ENCODE peak calls at places on chromosomes 1 and 21, in five cellular contexts. L is ovary, U is Peyer's patch, X is adrenal gland, O is uterus. B is an unnamed sample.

GRCh38 chr1:214208525-214208924 is 72.4 kb upstream of the SMYD2 start:
- DNase-seq in L (no peak), O (no peak), X (no peak), U (no peak), B (no peak)

GRCh38 chr1:151313501-151313900 is 13.7 kb downstream of the PI4KB start:
- DNase-seq in X (peak), U (no peak), O (no peak), L (no peak), B (peak)

GRCh38 chr1:184764483-184764882 is 9.8 kb upstream of the EDEM3 start:
- DNase-seq in L (no peak), U (no peak), O (no peak), X (no peak), B (no peak)

GRCh38 chr1:100794719-100795645 is 75.4 kb downstream of the VCAM1 start:
- DNase-seq in X (no peak), U (no peak), L (no peak), O (no peak), B (no peak)

GRCh38 chr1:47399841-47400144 is 16.3 kb upstream of the FOXE3 start:
- DNase-seq in U (no peak), L (no peak), X (no peak), O (no peak), B (no peak)

GRCh38 chr21:33948096-33948950 is 32.7 kb upstream of the ATP5PO start:
- DNase-seq in X (peak), U (peak), L (peak), O (peak), B (peak)

GRCh38 chr21:40457741-40458140 is 389.2 kb downstream of the DSCAM start:
- DNase-seq in O (no peak), X (no peak), L (no peak), U (no peak), B (no peak)

GRCh38 chr1:247113094-247113497 is 8.9 kb upstream of the ZNF669 start:
- DNase-seq in L (no peak), O (peak), X (no peak), U (no peak), B (no peak)

GRCh38 chr1:225593414-225593813 is 59.5 kb downstream of the ENAH start:
- DNase-seq in O (no peak), U (no peak), L (no peak), X (no peak), B (no peak)

GRCh38 chr1:81023187-81023724 is 777.5 kb upstream of the ADGRL2 start:
- DNase-seq in O (no peak), X (no peak), U (no peak), L (no peak), B (no peak)

GRCh38 chr1:47755368-47755990 is 241.7 kb downstream of the TRABD2B start:
- DNase-seq in O (no peak), X (peak), U (peak), L (no peak), B (peak)

GRCh38 chr1:153404086-153404635 is 12.2 kb upstream of the S100A7A start:
- DNase-seq in X (no peak), O (no peak), U (no peak), L (no peak), B (no peak)

GRCh38 chr1:219660666-219661463 is 48.0 kb upstream of the ZC3H11B start:
- DNase-seq in U (peak), X (peak), L (peak), O (peak), B (peak)

GRCh38 chr1:22137006-22137720 is 5.7 kb downstream of the WNT4 start:
- DNase-seq in L (peak), O (peak), X (no peak), U (no peak), B (no peak)

GRCh38 chr1:161379071-161379470 is 11.4 kb upstream of the CFAP126 start:
- DNase-seq in O (no peak), X (no peak), L (no peak), U (no peak), B (no peak)

GRCh38 chr1:89910780-89911179 is 84.1 kb upstream of the ZNF326 start:
- DNase-seq in U (no peak), L (no peak), O (no peak), X (no peak), B (no peak)

GRCh38 chr1:42950146-42950480 is 8.6 kb downstream of the SLC2A1 start:
- DNase-seq in L (no peak), O (no peak), U (no peak), X (no peak), B (no peak)

GRCh38 chr21:15682182-15682895 is 47.4 kb upstream of the USP25 start:
- DNase-seq in U (no peak), O (no peak), X (peak), L (no peak), B (no peak)

GRCh38 chr1:245258271-245258920 is 103.6 kb downstream of the KIF26B start:
- DNase-seq in O (no peak), X (no peak), L (no peak), U (no peak), B (no peak)

GRCh38 chr1:207514890-207515289 is 18.9 kb downstream of the CR1 start:
- DNase-seq in L (no peak), O (no peak), X (no peak), U (no peak), B (no peak)

GRCh38 chr21:41349607-41350390 is 12.0 kb upstream of the MX2 start:
- DNase-seq in X (no peak), U (no peak), L (no peak), O (no peak), B (no peak)

GRCh38 chr1:20634065-20634593 is 871 bp downstream of the PINK1 start:
- DNase-seq in O (no peak), X (no peak), L (no peak), U (no peak), B (no peak)

GRCh38 chr21:36080386-36080785 is 10.6 kb downstream of the CBR1 start:
- DNase-seq in X (no peak), O (no peak), L (no peak), U (no peak), B (no peak)

GRCh38 chr1:5949761-5950100 is 42.5 kb downstream of the NPHP4 start:
- DNase-seq in U (no peak), L (no peak), O (no peak), X (no peak), B (no peak)

GRCh38 chr1:223215026-223215425 is 72.0 kb upstream of the TLR5 start:
- DNase-seq in L (no peak), U (no peak), O (no peak), X (no peak), B (no peak)

GRCh38 chr1:215543191-215543606 is 23.9 kb upstream of the KCTD3 start:
- DNase-seq in X (peak), U (peak), O (no peak), L (no peak), B (no peak)

GRCh38 chr1:156627313-156627880 is 8.2 kb downstream of the HAPLN2 start:
- DNase-seq in O (no peak), U (peak), X (peak), L (no peak), B (peak)

GRCh38 chr1:154351363-154352068 is 26.2 kb downstream of the ATP8B2 start:
- DNase-seq in L (no peak), O (no peak), X (no peak), U (no peak), B (no peak)

GRCh38 chr21:42731264-42732032 is 78.0 kb downstream of the PDE9A start:
- DNase-seq in L (no peak), O (no peak), U (peak), X (no peak), B (no peak)

GRCh38 chr1:157137051-157137772 is 983 bp downstream of the ETV3 start:
- DNase-seq in U (no peak), L (no peak), X (peak), O (no peak), B (peak)

DNA sequence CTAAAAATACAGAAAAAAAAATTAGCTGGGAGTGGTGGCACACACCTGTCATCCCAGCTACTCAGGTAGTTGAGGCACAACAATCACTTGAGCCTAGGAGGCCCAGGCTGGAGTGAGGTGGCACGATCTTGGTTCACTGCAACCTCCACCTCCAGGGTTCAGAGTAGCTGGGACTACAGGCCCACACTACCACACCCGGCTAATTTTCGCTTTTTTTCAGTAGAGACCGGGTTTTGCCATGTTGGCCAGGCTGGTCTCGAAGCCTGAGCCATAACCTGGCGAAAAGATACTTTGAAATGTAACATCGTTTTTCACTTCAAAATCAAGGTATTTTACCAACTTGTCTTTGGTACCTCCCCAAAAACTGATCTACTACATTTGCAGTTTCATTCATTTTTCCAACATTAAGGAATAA is 6.1 kb downstream of the GAS5 start:
- DNase-seq in L (no peak), O (no peak), X (no peak), U (no peak), B (peak)
- TF ChIP-seq POLR2A in L (no peak), O (no peak), X (no peak), U (no peak), B (no peak)

GRCh38 chr1:150225546-150225945 is 10.4 kb downstream of the ANP32E start:
- DNase-seq in O (no peak), X (no peak), L (no peak), U (no peak), B (no peak)

GRCh38 chr1:150226486-150226885 is 9.4 kb downstream of the ANP32E start:
- DNase-seq in O (no peak), L (no peak), X (no peak), U (no peak), B (no peak)

GRCh38 chr1:150221552-150221951 is 14.4 kb downstream of the ANP32E start:
- DNase-seq in O (no peak), U (no peak), L (no peak), X (no peak), B (peak)

DNA sequence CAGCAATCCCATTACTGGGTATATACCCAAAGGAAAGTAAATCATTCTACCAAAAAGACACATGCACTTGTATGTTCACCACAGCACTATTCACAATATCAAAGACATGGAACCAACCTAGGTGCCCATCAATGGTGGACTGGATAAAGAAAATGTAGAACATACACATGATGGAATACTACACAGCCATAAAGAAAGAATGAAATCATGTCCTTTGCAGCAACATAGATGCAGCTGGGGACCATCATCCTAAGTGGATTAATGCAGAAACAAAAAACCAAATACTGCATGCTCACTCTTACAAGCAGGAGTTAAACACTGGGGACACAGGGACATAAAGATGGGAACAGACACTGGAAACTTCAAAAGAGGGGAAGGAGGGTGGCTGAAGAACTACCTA is 8.7 kb downstream of the ANP32E start:
- DNase-seq in L (no peak), U (no peak), X (no peak), O (no peak), B (no peak)
- TF ChIP-seq POLR2A in L (no peak), U (no peak), X (no peak), O (no peak), B (no peak)

GRCh38 chr1:1393428-1393827 is 5.7 kb downstream of the CCNL2 start:
- DNase-seq in X (no peak), U (no peak), L (no peak), O (no peak), B (no peak)
- TF ChIP-seq POLR2A in X (no peak), U (no peak), L (no peak), O (no peak), B (no peak)

GRCh38 chr1:201883266-201883665 is 5.4 kb upstream of the SHISA4 start:
- DNase-seq in U (peak), L (peak), X (no peak), O (peak), B (no peak)

GRCh38 chr1:201882665-201883132 is 6.0 kb upstream of the SHISA4 start:
- DNase-seq in L (no peak), O (peak), U (peak), X (no peak), B (peak)

GRCh38 chr1:201881617-201882016 is 7.1 kb upstream of the SHISA4 start:
- DNase-seq in X (no peak), L (no peak), O (no peak), U (no peak), B (no peak)

GRCh38 chr1:201883786-201884185 is 4.9 kb upstream of the SHISA4 start:
- DNase-seq in U (peak), L (peak), X (peak), O (peak), B (peak)

DNA sequence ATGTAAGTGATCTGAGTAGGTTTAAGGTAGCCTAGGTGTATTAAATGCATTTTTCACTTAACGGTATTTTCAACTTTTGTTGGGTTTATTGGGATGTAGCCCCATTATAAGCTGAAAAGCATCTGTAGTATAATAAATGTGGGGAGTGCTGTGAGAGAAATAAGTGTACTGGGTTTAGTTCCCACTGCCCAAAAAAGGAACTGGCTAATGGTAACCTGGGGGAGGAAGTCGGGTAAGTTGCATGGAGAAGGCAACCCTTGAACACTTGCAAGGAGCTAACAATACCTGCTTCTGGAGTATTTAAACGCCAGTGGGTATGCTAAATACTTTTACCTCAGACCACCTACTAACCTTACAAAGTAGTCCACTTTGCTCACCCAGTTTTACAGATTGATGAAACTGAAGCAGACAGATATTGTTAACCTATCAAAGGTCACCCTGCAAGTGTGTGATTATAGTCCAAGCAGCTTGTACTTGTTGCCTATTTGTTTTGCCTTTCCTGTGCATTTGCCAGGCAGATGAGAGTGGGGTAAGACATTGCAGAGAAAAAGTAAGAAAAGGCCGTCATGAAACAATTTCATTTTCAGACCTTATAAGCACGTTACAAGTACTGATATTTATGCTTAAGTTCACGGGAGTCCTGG is 7.6 kb upstream of the SHISA4 start:
- DNase-seq in L (no peak), X (no peak), U (peak), O (no peak), B (no peak)
- TF ChIP-seq POLR2A in L (no peak), X (no peak), U (no peak), O (no peak), B (no peak)

GRCh38 chr1:59136541-59137335 is 160.2 kb upstream of the FGGY start:
- DNase-seq in L (no peak), U (no peak), O (no peak), X (no peak), B (no peak)
- TF ChIP-seq POLR2A in L (no peak), U (no peak), O (no peak), X (no peak), B (no peak)

B was measured in erythroblast.